ENCODE peak calls at places on chromosomes 6 and 20, in four cellular contexts. R is K562, U is GM12878, L is HepG2. T is an unnamed sample.

GRCh38 chr6:37233541-37233940 is 24.0 kb upstream of the TBC1D22B start:
- DNase-seq in R (no peak), U (no peak), L (no peak), T (no peak)

GRCh38 chr6:54929245-54929909 is 82.8 kb downstream of the FAM83B start:
- DNase-seq in U (no peak), L (peak), R (no peak), T (no peak)

GRCh38 chr6:121305957-121306607 is 28.2 kb downstream of the TBC1D32 start:
- DNase-seq in U (no peak), L (peak), R (peak), T (peak)

GRCh38 chr6:33082702-33083101 is 6.9 kb downstream of the HLA-DPB1 start:
- DNase-seq in U (no peak), R (peak), L (peak), T (no peak)

GRCh38 chr6:138162104-138162946 is 586 bp downstream of the ARFGEF3 start:
- DNase-seq in L (no peak), R (no peak), U (no peak), T (peak)

GRCh38 chr6:27061235-27061993 is 186.1 kb upstream of the PRSS16 start:
- DNase-seq in U (no peak), L (peak), R (no peak), T (no peak)

GRCh38 chr6:51857134-51857533 is 230.3 kb downstream of the PKHD1 start:
- DNase-seq in L (no peak), R (no peak), U (no peak), T (no peak)

GRCh38 chr6:147122823-147123222 is 81.4 kb upstream of the STXBP5 start:
- DNase-seq in U (no peak), L (no peak), R (no peak), T (no peak)

GRCh38 chr6:107706516-107706915 is 117.6 kb downstream of the SCML4 start:
- DNase-seq in R (no peak), L (no peak), U (no peak), T (no peak)

GRCh38 chr6:133428299-133428698 is 187.1 kb downstream of the EYA4 start:
- DNase-seq in R (no peak), L (no peak), U (no peak), T (no peak)

GRCh38 chr6:26197736-26198625 is 110.8 kb downstream of the HFE start:
- DNase-seq in L (peak), R (no peak), U (no peak), T (no peak)

GRCh38 chr6:148306287-148306686 is 36.4 kb upstream of the SASH1 start:
- DNase-seq in U (no peak), R (no peak), L (no peak), T (no peak)

GRCh38 chr6:36803482-36803881 is 35.8 kb downstream of the CPNE5 start:
- DNase-seq in L (no peak), R (no peak), U (no peak), T (no peak)

GRCh38 chr6:122730334-122730733 is 49.2 kb upstream of the FABP7 start:
- DNase-seq in L (no peak), U (no peak), R (no peak), T (no peak)

GRCh38 chr20:14921546-14921945 is 584.1 kb upstream of the FLRT3 start:
- DNase-seq in R (no peak), L (no peak), U (no peak), T (no peak)

GRCh38 chr20:45581702-45582101 is 2.6 kb upstream of the WFDC8 start:
- DNase-seq in U (no peak), L (no peak), R (no peak), T (no peak)

GRCh38 chr20:884983-885952 is 30.9 kb downstream of the ANGPT4 start:
- DNase-seq in R (no peak), U (no peak), L (no peak), T (no peak)

GRCh38 chr6:4313044-4313686 is 177.8 kb upstream of the ECI2 start:
- DNase-seq in U (no peak), R (no peak), L (no peak), T (no peak)

GRCh38 chr6:26420607-26421235 is 18.6 kb downstream of the BTN3A1 start:
- DNase-seq in R (peak), L (peak), U (no peak), T (peak)

GRCh38 chr6:6724319-6725119 is 136.0 kb downstream of the LY86 start:
- DNase-seq in L (peak), U (no peak), R (peak), T (peak)

DNA sequence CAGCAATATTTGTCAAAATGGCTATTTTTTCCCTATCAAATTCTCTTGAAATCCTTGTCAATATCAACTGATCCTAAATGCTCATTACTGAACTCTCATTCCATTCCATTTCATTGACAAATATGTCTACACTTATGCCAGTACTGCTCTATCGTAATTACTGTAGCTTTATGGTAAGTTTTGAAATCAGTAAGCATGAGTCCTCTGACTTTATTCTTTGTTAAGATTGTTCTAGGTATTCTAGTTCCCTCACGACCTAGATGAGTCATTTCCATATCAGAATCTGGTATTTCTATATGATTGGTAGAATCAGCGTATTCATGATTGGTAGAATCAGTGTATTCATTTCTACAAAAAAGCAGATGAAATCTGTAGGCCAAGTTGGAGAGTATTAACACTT is 318.6 kb upstream of the RUNX2 start:
- DNase-seq in R (no peak), L (no peak), U (no peak), T (no peak)
- TF ChIP-seq FOXK2 in R (no peak), L (no peak), U (no peak), T (no peak)

GRCh38 chr6:2464641-2465040 is 219.2 kb upstream of the GMDS start:
- DNase-seq in R (no peak), U (no peak), L (no peak), T (no peak)
- TF ChIP-seq FOXM1 in R (no peak), U (no peak), L (no peak), T (no peak)

DNA sequence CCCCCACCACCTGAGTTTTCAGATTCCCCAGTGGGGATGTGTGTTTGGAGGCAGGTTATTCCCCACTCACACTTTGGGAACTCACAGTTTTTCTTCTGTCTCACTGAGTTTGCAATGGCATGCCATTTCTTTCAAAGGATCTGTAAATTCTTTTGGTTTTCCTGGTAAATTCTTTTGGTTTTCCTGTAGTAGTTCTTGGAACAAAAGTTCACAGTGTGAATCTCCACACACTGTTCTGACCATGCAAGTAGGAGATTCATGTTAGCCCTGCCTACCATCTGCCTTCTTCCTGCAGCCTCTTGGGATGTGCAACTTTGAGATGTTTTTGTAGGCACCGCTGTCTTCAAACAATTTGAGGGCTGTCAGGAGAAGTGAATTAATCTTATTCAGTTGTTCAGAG is 165.6 kb upstream of the OGFRL1 start:
- DNase-seq in L (no peak), R (no peak), U (no peak), T (no peak)
- TF ChIP-seq FOXK2 in L (no peak), R (no peak), U (no peak), T (no peak)

GRCh38 chr20:56690531-56691175 is 61.5 kb downstream of the TFAP2C start:
- DNase-seq in R (no peak), L (no peak), U (no peak), T (no peak)

GRCh38 chr20:56689318-56689717 is 60.2 kb downstream of the TFAP2C start:
- DNase-seq in R (no peak), L (no peak), U (no peak), T (no peak)

GRCh38 chr20:56691325-56691990 is 62.4 kb downstream of the TFAP2C start:
- DNase-seq in L (no peak), U (no peak), R (no peak), T (no peak)

GRCh38 chr20:56688106-56688505 is 59.0 kb downstream of the TFAP2C start:
- DNase-seq in U (no peak), R (no peak), L (no peak), T (no peak)

DNA sequence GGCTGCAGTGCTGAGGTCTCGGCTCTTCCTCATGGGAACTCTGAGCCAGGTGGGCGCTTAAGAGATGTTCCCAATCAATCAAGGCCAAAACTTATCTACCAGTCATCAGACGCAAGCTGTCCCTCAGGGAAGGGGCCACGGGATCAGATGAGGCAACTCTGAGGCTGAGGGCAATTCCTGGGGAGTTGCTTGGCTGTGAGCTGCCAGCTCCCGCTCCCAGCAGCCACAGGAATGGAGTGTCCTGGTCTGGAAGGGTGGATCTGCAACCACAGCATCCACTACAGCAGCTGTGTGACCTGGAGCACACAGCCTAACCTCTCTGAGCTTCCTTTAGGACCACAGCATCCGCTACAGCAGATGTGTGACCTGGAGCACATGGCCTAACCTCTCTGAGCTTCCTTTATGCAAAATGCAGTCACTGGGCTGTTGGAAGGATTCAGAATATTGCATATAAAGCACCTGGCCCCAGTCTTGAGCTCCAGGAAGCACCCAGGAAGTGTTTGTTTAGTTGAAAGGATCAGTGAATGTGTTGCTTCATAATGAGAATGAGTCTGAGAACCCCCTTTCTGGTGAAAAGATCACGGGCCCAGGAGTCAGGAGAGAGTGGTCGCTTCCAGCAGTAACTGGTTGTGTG is 60.9 kb downstream of the TFAP2C start:
- DNase-seq in R (no peak), L (no peak), U (no peak), T (no peak)
- TF ChIP-seq FOXM1 in R (no peak), L (no peak), U (no peak), T (no peak)

T was measured in HEK293T.